ENCODE peak calls at places on chromosomes 16 and 17, in five cellular contexts. One of them, this sample, is unnamed.

GRCh38 chr16:53249331-53249730 is 184.9 kb upstream of the RBL2 start:
- DNase-seq in AG04450: no peak
- DNase-seq in iPS DF 19.7: no peak
- DNase-seq in A172: no peak
- DNase-seq in fibroblast of the conjunctiva: no peak
- DNase-seq in this sample: no peak

GRCh38 chr17:49180303-49180702 is 30.1 kb downstream of the GNGT2 start:
- DNase-seq in AG04450: no peak
- DNase-seq in iPS DF 19.7: no peak
- DNase-seq in A172: peak
- DNase-seq in fibroblast of the conjunctiva: peak
- DNase-seq in this sample: peak

GRCh38 chr17:75130632-75131277 is 787 bp downstream of the NT5C start:
- DNase-seq in AG04450: no peak
- DNase-seq in iPS DF 19.7: no peak
- DNase-seq in A172: peak
- DNase-seq in fibroblast of the conjunctiva: no peak
- DNase-seq in this sample: peak

GRCh38 chr16:53768593-53768992 is 64.6 kb downstream of the FTO start:
- DNase-seq in AG04450: peak
- DNase-seq in iPS DF 19.7: no peak
- DNase-seq in A172: peak
- DNase-seq in fibroblast of the conjunctiva: peak
- DNase-seq in this sample: no peak

GRCh38 chr16:47574091-47575054 is 113.2 kb downstream of the PHKB start:
- DNase-seq in AG04450: no peak
- DNase-seq in iPS DF 19.7: no peak
- DNase-seq in A172: peak
- DNase-seq in fibroblast of the conjunctiva: no peak
- DNase-seq in this sample: no peak

GRCh38 chr17:29563816-29564215 is 3.0 kb downstream of the ABHD15 start:
- DNase-seq in AG04450: no peak
- DNase-seq in iPS DF 19.7: no peak
- DNase-seq in A172: no peak
- DNase-seq in fibroblast of the conjunctiva: no peak
- DNase-seq in this sample: no peak

GRCh38 chr17:5583426-5584382 is 605 bp downstream of the NLRP1 start:
- DNase-seq in AG04450: no peak
- DNase-seq in iPS DF 19.7: no peak
- DNase-seq in A172: no peak
- DNase-seq in fibroblast of the conjunctiva: no peak
- DNase-seq in this sample: peak

GRCh38 chr17:75872434-75873351 is 5.7 kb downstream of the TRIM47 start:
- DNase-seq in AG04450: no peak
- DNase-seq in iPS DF 19.7: no peak
- DNase-seq in A172: peak
- DNase-seq in fibroblast of the conjunctiva: peak
- DNase-seq in this sample: peak

GRCh38 chr17:65409381-65409780 is 152.1 kb downstream of the AXIN2 start:
- DNase-seq in AG04450: no peak
- DNase-seq in iPS DF 19.7: no peak
- DNase-seq in A172: no peak
- DNase-seq in fibroblast of the conjunctiva: no peak
- DNase-seq in this sample: no peak

GRCh38 chr16:80007216-80007615 is 406.7 kb upstream of the MAF start:
- DNase-seq in AG04450: no peak
- DNase-seq in iPS DF 19.7: no peak
- DNase-seq in A172: no peak
- DNase-seq in fibroblast of the conjunctiva: no peak
- DNase-seq in this sample: no peak

GRCh38 chr16:71811261-71811803 is 2.7 kb upstream of the AP1G1 start:
- DNase-seq in AG04450: no peak
- DNase-seq in iPS DF 19.7: no peak
- DNase-seq in A172: no peak
- DNase-seq in fibroblast of the conjunctiva: no peak
- DNase-seq in this sample: no peak

GRCh38 chr17:79365361-79365760 is 245.5 kb downstream of the RBFOX3 start:
- DNase-seq in AG04450: no peak
- DNase-seq in iPS DF 19.7: no peak
- DNase-seq in A172: no peak
- DNase-seq in fibroblast of the conjunctiva: no peak
- DNase-seq in this sample: no peak

GRCh38 chr16:56589141-56590039 is at the start of gene MT3:
- DNase-seq in AG04450: no peak
- DNase-seq in iPS DF 19.7: no peak
- DNase-seq in A172: no peak
- DNase-seq in fibroblast of the conjunctiva: no peak
- DNase-seq in this sample: peak

GRCh38 chr17:58595194-58595792 is 80.9 kb upstream of the MTMR4 start:
- DNase-seq in AG04450: no peak
- DNase-seq in iPS DF 19.7: no peak
- DNase-seq in A172: no peak
- DNase-seq in fibroblast of the conjunctiva: no peak
- DNase-seq in this sample: no peak

GRCh38 chr16:89442588-89442987 is 47.8 kb downstream of the ANKRD11 start:
- DNase-seq in AG04450: no peak
- DNase-seq in iPS DF 19.7: no peak
- DNase-seq in A172: no peak
- DNase-seq in fibroblast of the conjunctiva: no peak
- DNase-seq in this sample: no peak

GRCh38 chr17:17698869-17699351 is 17.7 kb downstream of the RAI1 start:
- DNase-seq in AG04450: no peak
- DNase-seq in iPS DF 19.7: no peak
- DNase-seq in A172: peak
- DNase-seq in fibroblast of the conjunctiva: no peak
- DNase-seq in this sample: no peak

GRCh38 chr17:79233916-79234551 is 159.4 kb downstream of the ENGASE start:
- DNase-seq in AG04450: no peak
- DNase-seq in iPS DF 19.7: no peak
- DNase-seq in A172: no peak
- DNase-seq in fibroblast of the conjunctiva: no peak
- DNase-seq in this sample: no peak

This sample was measured in body of pancreas.